ENCODE peak calls at places on chromosomes 12 and 14, in seven cellular contexts. One of them, this sample, is unnamed.

GRCh38 chr12:130715996-130716917 is at the start of gene RIMBP2:
- DNase-seq in CD8-positive, alpha-beta T cell: no peak
- DNase-seq in cardiac fibroblast: peak; percentile 29
- DNase-seq in neural progenitor cell: peak; percentile 82
- DNase-seq in left lung: no peak
- DNase-seq in lower lobe of right lung: no peak
- DNase-seq in AG09309: no peak
- DNase-seq in this sample: peak; percentile 13

GRCh38 chr12:30989754-30990153 is 63.2 kb downstream of the TSPAN11 start:
- DNase-seq in CD8-positive, alpha-beta T cell: no peak
- DNase-seq in cardiac fibroblast: no peak
- DNase-seq in neural progenitor cell: peak; percentile 62
- DNase-seq in left lung: no peak
- DNase-seq in lower lobe of right lung: no peak
- DNase-seq in AG09309: no peak
- DNase-seq in this sample: no peak

GRCh38 chr12:115190191-115190590 is 506.2 kb upstream of the TBX3 start:
- DNase-seq in CD8-positive, alpha-beta T cell: no peak
- DNase-seq in cardiac fibroblast: no peak
- DNase-seq in neural progenitor cell: no peak
- DNase-seq in left lung: no peak
- DNase-seq in lower lobe of right lung: no peak
- DNase-seq in AG09309: no peak
- DNase-seq in this sample: peak; percentile 86

GRCh38 chr12:45348986-45349385 is 133.1 kb downstream of the ANO6 start:
- DNase-seq in CD8-positive, alpha-beta T cell: no peak
- DNase-seq in cardiac fibroblast: no peak
- DNase-seq in neural progenitor cell: no peak
- DNase-seq in left lung: no peak
- DNase-seq in lower lobe of right lung: no peak
- DNase-seq in AG09309: no peak
- DNase-seq in this sample: no peak

GRCh38 chr12:47038270-47038748 is 41.1 kb upstream of the PCED1B start:
- DNase-seq in CD8-positive, alpha-beta T cell: no peak
- DNase-seq in cardiac fibroblast: peak; percentile 31
- DNase-seq in neural progenitor cell: no peak
- DNase-seq in left lung: no peak
- DNase-seq in lower lobe of right lung: no peak
- DNase-seq in AG09309: no peak
- DNase-seq in this sample: no peak

GRCh38 chr14:83416476-83416875 is 1882.8 kb upstream of the SEL1L start:
- DNase-seq in CD8-positive, alpha-beta T cell: no peak
- DNase-seq in cardiac fibroblast: peak; percentile 4
- DNase-seq in neural progenitor cell: no peak
- DNase-seq in left lung: no peak
- DNase-seq in lower lobe of right lung: no peak
- DNase-seq in AG09309: no peak
- DNase-seq in this sample: no peak

GRCh38 chr14:93185333-93185688 is 194 bp downstream of the LYSET start:
- DNase-seq in CD8-positive, alpha-beta T cell: no peak
- DNase-seq in cardiac fibroblast: no peak
- DNase-seq in neural progenitor cell: no peak
- DNase-seq in left lung: no peak
- DNase-seq in lower lobe of right lung: no peak
- DNase-seq in AG09309: no peak
- DNase-seq in this sample: no peak

GRCh38 chr12:100211698-100212097 is 11.1 kb downstream of the ACTR6 start:
- DNase-seq in CD8-positive, alpha-beta T cell: no peak
- DNase-seq in cardiac fibroblast: no peak
- DNase-seq in neural progenitor cell: no peak
- DNase-seq in left lung: no peak
- DNase-seq in lower lobe of right lung: no peak
- DNase-seq in AG09309: no peak
- DNase-seq in this sample: no peak

GRCh38 chr14:67440513-67440912 is 28.5 kb upstream of the PLEK2 start:
- DNase-seq in CD8-positive, alpha-beta T cell: no peak
- DNase-seq in cardiac fibroblast: no peak
- DNase-seq in neural progenitor cell: no peak
- DNase-seq in left lung: no peak
- DNase-seq in lower lobe of right lung: no peak
- DNase-seq in AG09309: no peak
- DNase-seq in this sample: no peak

GRCh38 chr12:88546851-88547250 is 33.4 kb downstream of the KITLG start:
- DNase-seq in CD8-positive, alpha-beta T cell: no peak
- DNase-seq in cardiac fibroblast: peak; percentile 52
- DNase-seq in neural progenitor cell: no peak
- DNase-seq in left lung: no peak
- DNase-seq in lower lobe of right lung: no peak
- DNase-seq in AG09309: no peak
- DNase-seq in this sample: peak; percentile 91

GRCh38 chr12:92602476-92602875 is 100.3 kb upstream of the PLEKHG7 start:
- DNase-seq in CD8-positive, alpha-beta T cell: no peak
- DNase-seq in cardiac fibroblast: peak; percentile 90
- DNase-seq in neural progenitor cell: no peak
- DNase-seq in left lung: no peak
- DNase-seq in lower lobe of right lung: no peak
- DNase-seq in AG09309: peak; percentile 84
- DNase-seq in this sample: peak; percentile 93

GRCh38 chr14:92958373-92959188 is 35.6 kb downstream of the CHGA start:
- DNase-seq in CD8-positive, alpha-beta T cell: no peak
- DNase-seq in cardiac fibroblast: no peak
- DNase-seq in neural progenitor cell: no peak
- DNase-seq in left lung: peak; percentile 67
- DNase-seq in lower lobe of right lung: no peak
- DNase-seq in AG09309: no peak
- DNase-seq in this sample: no peak

GRCh38 chr14:65943150-65943549 is 530.6 kb downstream of the FUT8 start:
- DNase-seq in CD8-positive, alpha-beta T cell: no peak
- DNase-seq in cardiac fibroblast: no peak
- DNase-seq in neural progenitor cell: no peak
- DNase-seq in left lung: no peak
- DNase-seq in lower lobe of right lung: no peak
- DNase-seq in AG09309: no peak
- DNase-seq in this sample: no peak

GRCh38 chr12:68913682-68914081 is 19.3 kb downstream of the CPM start:
- DNase-seq in CD8-positive, alpha-beta T cell: no peak
- DNase-seq in cardiac fibroblast: peak; percentile 69
- DNase-seq in neural progenitor cell: no peak
- DNase-seq in left lung: no peak
- DNase-seq in lower lobe of right lung: no peak
- DNase-seq in AG09309: no peak
- DNase-seq in this sample: peak; percentile 29

GRCh38 chr12:51891843-51892242 is 3.9 kb downstream of the ANKRD33 start:
- DNase-seq in CD8-positive, alpha-beta T cell: no peak
- DNase-seq in cardiac fibroblast: peak; percentile 53
- DNase-seq in neural progenitor cell: no peak
- DNase-seq in left lung: no peak
- DNase-seq in lower lobe of right lung: no peak
- DNase-seq in AG09309: no peak
- DNase-seq in this sample: peak; percentile 48

GRCh38 chr14:104494483-104494882 is 85.1 kb upstream of the C14orf180 start:
- DNase-seq in CD8-positive, alpha-beta T cell: peak; percentile 3
- DNase-seq in cardiac fibroblast: no peak
- DNase-seq in neural progenitor cell: no peak
- DNase-seq in left lung: no peak
- DNase-seq in lower lobe of right lung: no peak
- DNase-seq in AG09309: no peak
- DNase-seq in this sample: no peak

GRCh38 chr14:32121948-32122347 is 44.8 kb downstream of the ARHGAP5 start:
- DNase-seq in CD8-positive, alpha-beta T cell: no peak
- DNase-seq in cardiac fibroblast: no peak
- DNase-seq in neural progenitor cell: no peak
- DNase-seq in left lung: no peak
- DNase-seq in lower lobe of right lung: no peak
- DNase-seq in AG09309: peak; percentile 27
- DNase-seq in this sample: peak; percentile 41

GRCh38 chr14:67050892-67051291 is 138.3 kb upstream of the GARIN2 start:
- DNase-seq in CD8-positive, alpha-beta T cell: no peak
- DNase-seq in cardiac fibroblast: no peak
- DNase-seq in neural progenitor cell: no peak
- DNase-seq in left lung: no peak
- DNase-seq in lower lobe of right lung: no peak
- DNase-seq in AG09309: no peak
- DNase-seq in this sample: no peak

GRCh38 chr14:68977741-68978549 is 1.2 kb downstream of the ACTN1 start:
- DNase-seq in CD8-positive, alpha-beta T cell: peak; percentile 64
- DNase-seq in cardiac fibroblast: peak; percentile 86
- DNase-seq in neural progenitor cell: peak; percentile 75
- DNase-seq in left lung: peak; percentile 92
- DNase-seq in lower lobe of right lung: peak; percentile 81
- DNase-seq in AG09309: peak; percentile 88
- DNase-seq in this sample: peak; percentile 95

GRCh38 chr14:68975667-68976066 is 3.4 kb downstream of the ACTN1 start:
- DNase-seq in CD8-positive, alpha-beta T cell: no peak
- DNase-seq in cardiac fibroblast: peak; percentile 83
- DNase-seq in neural progenitor cell: no peak
- DNase-seq in left lung: no peak
- DNase-seq in lower lobe of right lung: no peak
- DNase-seq in AG09309: no peak
- DNase-seq in this sample: peak; percentile 87

GRCh38 chr14:68977137-68977740 is 1.9 kb downstream of the ACTN1 start:
- DNase-seq in CD8-positive, alpha-beta T cell: no peak
- DNase-seq in cardiac fibroblast: no peak
- DNase-seq in neural progenitor cell: peak; percentile 63
- DNase-seq in left lung: no peak
- DNase-seq in lower lobe of right lung: no peak
- DNase-seq in AG09309: no peak
- DNase-seq in this sample: no peak

GRCh38 chr14:68974759-68975347 is 4.2 kb downstream of the ACTN1 start:
- DNase-seq in CD8-positive, alpha-beta T cell: no peak
- DNase-seq in cardiac fibroblast: no peak
- DNase-seq in neural progenitor cell: no peak
- DNase-seq in left lung: no peak
- DNase-seq in lower lobe of right lung: no peak
- DNase-seq in AG09309: no peak
- DNase-seq in this sample: no peak

DNA sequence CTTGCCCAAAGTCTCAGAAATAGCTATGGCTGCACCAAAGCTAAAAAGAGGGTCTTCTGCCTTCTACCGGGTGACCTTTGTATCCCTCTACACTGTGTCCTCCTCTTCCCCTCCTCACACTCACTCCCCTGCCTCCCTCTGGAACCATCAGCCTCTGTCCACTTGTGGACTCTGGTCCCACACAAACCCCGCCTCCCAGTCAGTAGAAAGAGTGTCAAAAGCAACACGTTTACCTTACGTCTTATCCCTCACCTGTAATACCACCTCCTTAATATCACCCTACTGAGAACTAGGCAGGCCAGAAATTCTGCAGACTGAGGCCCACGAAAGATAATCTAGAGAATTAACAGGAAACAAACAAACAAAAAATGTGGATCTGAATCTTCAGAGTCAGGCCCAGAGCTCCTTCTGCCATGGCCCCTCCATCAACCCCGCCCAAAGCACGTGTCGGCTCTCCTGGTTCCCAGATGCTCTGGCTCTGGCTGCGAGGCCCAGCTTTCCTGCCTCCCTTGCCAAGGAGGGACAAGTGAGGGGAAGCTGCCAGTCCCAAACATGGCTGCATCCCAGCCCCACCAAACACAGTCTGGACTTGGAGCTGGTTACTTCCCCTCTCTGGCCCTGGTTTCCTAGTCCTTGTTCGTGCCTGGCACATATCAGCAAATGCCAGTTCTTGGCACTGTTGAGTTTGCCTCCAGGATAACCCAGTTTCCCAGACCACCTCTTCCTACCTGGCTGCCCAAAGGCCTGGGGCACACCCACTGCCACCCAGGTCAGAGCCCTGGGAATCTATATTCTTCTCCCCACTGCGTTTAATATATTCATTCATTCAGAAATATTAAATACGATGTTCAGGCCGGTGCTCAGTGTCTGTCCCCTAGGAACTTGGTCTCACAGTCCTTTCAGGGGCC is 2.7 kb downstream of the ACTN1 start:
- DNase-seq in CD8-positive, alpha-beta T cell: no peak
- DNase-seq in cardiac fibroblast: no peak
- DNase-seq in neural progenitor cell: no peak
- DNase-seq in left lung: no peak
- DNase-seq in lower lobe of right lung: no peak
- DNase-seq in AG09309: no peak
- DNase-seq in this sample: peak; percentile 70
- H3K4me3 ChIP-seq in CD8-positive, alpha-beta T cell: peak overlapping the region; percentile 86
- H3K4me3 ChIP-seq in cardiac fibroblast: peak overlapping the region; percentile 92
- H3K4me3 ChIP-seq in neural progenitor cell: peak overlapping the region; percentile 99
- H3K4me3 ChIP-seq in left lung: peak overlapping the region; percentile 96
- H3K4me3 ChIP-seq in lower lobe of right lung: peak overlapping the region; percentile 94
- H3K4me3 ChIP-seq in AG09309: peak overlapping the region; percentile 92
- H3K4me3 ChIP-seq in this sample: peak overlapping the region; percentile 97

GRCh38 chr14:95994593-95994928 is 44.6 kb upstream of the C14orf132 start:
- DNase-seq in CD8-positive, alpha-beta T cell: no peak
- DNase-seq in cardiac fibroblast: no peak
- DNase-seq in neural progenitor cell: no peak
- DNase-seq in left lung: no peak
- DNase-seq in lower lobe of right lung: no peak
- DNase-seq in AG09309: no peak
- DNase-seq in this sample: no peak
- TF ChIP-seq CTCF in CD8-positive, alpha-beta T cell: peak; percentile 26
- TF ChIP-seq CTCF in cardiac fibroblast: no peak
- TF ChIP-seq CTCF in neural progenitor cell: no peak
- TF ChIP-seq CTCF in left lung: no peak
- TF ChIP-seq CTCF in lower lobe of right lung: no peak
- TF ChIP-seq CTCF in AG09309: no peak
- TF ChIP-seq CTCF in this sample: no peak

DNA sequence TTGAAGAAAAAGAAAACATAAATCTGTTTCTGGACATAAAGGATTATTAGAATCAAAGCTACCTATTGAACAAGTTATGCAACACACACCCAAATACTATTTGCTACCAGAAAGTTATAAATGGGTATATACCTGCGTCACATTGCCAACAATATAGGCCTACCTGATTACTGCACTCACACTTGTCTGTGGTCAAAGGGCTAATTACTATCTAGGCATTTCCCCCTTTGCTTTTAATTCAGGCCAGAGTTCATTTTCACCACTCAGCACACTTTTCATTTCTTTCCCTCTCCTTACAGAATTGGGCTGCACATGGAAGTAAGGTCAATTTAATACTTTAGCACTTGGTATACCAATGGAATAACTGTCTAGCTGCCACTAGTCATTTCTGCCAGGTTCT is 1.7 kb downstream of the SOS2 start:
- DNase-seq in CD8-positive, alpha-beta T cell: no peak
- DNase-seq in cardiac fibroblast: no peak
- DNase-seq in neural progenitor cell: no peak
- DNase-seq in left lung: no peak
- DNase-seq in lower lobe of right lung: no peak
- DNase-seq in AG09309: no peak
- DNase-seq in this sample: no peak
- H3K4me3 ChIP-seq in CD8-positive, alpha-beta T cell: no peak overlapping the region
- H3K4me3 ChIP-seq in cardiac fibroblast: peak overlapping the region; percentile 83
- H3K4me3 ChIP-seq in neural progenitor cell: peak overlapping the region; percentile 98
- H3K4me3 ChIP-seq in left lung: peak overlapping the region; percentile 76
- H3K4me3 ChIP-seq in lower lobe of right lung: peak overlapping the region; percentile 79
- H3K4me3 ChIP-seq in AG09309: peak overlapping the region; percentile 81
- H3K4me3 ChIP-seq in this sample: peak overlapping the region; percentile 67

DNA sequence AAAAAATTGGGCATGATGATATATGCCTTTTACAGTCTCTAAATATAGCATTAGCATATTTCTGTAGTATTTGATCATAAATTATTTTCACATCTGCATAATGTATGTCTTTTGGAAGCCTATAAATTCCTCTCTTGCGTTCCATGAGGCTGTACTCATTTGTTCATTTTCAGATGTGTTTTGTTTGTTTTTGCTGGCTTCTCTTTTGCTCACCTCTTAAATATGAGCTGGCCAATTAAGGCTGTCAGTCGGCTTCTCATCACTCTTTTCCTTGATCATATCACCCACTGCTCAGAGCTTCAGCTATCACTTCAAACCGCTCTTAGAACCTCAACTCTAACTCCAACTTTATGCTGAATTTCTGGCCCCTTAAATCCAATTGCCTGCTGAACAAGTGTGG is 6.6 kb downstream of the TMEM263 start:
- DNase-seq in CD8-positive, alpha-beta T cell: no peak
- DNase-seq in cardiac fibroblast: no peak
- DNase-seq in neural progenitor cell: no peak
- DNase-seq in left lung: no peak
- DNase-seq in lower lobe of right lung: no peak
- DNase-seq in AG09309: no peak
- DNase-seq in this sample: no peak
- TF ChIP-seq CTCF in CD8-positive, alpha-beta T cell: no peak
- TF ChIP-seq CTCF in cardiac fibroblast: no peak
- TF ChIP-seq CTCF in neural progenitor cell: no peak
- TF ChIP-seq CTCF in left lung: no peak
- TF ChIP-seq CTCF in lower lobe of right lung: no peak
- TF ChIP-seq CTCF in AG09309: no peak
- TF ChIP-seq CTCF in this sample: no peak

This sample was measured in AG10803.